ENCODE peak calls at places on chromosomes 11 and 22, in ten cellular contexts. V is tibial artery, R is left ventricle myocardium inferior, F is transverse colon, S is pancreas, I is colonic mucosa, W is neural progenitor cell, Z is GM23338, X is AG09309, G is lung. J is an unnamed sample.

GRCh38 chr11:74141274-74141695 is 29.5 kb downstream of the C2CD3 start:
- DNase-seq in V (no peak), R (no peak), F (peak), S (no peak), I (peak), W (peak), Z (peak), X (no peak), G (no peak), J (no peak)

GRCh38 chr11:27700351-27701261 is at the start of gene BDNF:
- DNase-seq in V (no peak), R (no peak), F (peak), S (no peak), I (no peak), W (peak), Z (peak), X (no peak), G (no peak), J (peak)

GRCh38 chr22:42928969-42929837 is 72.1 kb upstream of the ARFGAP3 start:
- DNase-seq in V (peak), R (no peak), F (no peak), S (no peak), I (no peak), W (no peak), Z (no peak), X (no peak), G (peak), J (no peak)

GRCh38 chr11:111978028-111978771 is 41.1 kb downstream of the DIXDC1 start:
- DNase-seq in V (peak), R (peak), F (peak), S (no peak), I (peak), W (peak), Z (peak), X (peak), G (no peak), J (peak)

GRCh38 chr11:66020618-66021357 is 5.5 kb downstream of the CATSPER1 start:
- DNase-seq in V (peak), R (no peak), F (peak), S (no peak), I (no peak), W (no peak), Z (no peak), X (no peak), G (peak), J (peak)

GRCh38 chr11:9980931-9981330 is 313.1 kb downstream of the SBF2 start:
- DNase-seq in V (no peak), R (no peak), F (no peak), S (no peak), I (no peak), W (no peak), Z (no peak), X (no peak), G (no peak), J (no peak)

GRCh38 chr11:84819128-84819527 is 808.0 kb downstream of the DLG2 start:
- DNase-seq in V (no peak), R (no peak), F (no peak), S (no peak), I (no peak), W (no peak), Z (no peak), X (no peak), G (no peak), J (peak)

GRCh38 chr11:20031155-20032001 is 128.9 kb downstream of the DBX1 start:
- DNase-seq in V (no peak), R (no peak), F (no peak), S (no peak), I (no peak), W (peak), Z (peak), X (peak), G (no peak), J (peak)

DNA sequence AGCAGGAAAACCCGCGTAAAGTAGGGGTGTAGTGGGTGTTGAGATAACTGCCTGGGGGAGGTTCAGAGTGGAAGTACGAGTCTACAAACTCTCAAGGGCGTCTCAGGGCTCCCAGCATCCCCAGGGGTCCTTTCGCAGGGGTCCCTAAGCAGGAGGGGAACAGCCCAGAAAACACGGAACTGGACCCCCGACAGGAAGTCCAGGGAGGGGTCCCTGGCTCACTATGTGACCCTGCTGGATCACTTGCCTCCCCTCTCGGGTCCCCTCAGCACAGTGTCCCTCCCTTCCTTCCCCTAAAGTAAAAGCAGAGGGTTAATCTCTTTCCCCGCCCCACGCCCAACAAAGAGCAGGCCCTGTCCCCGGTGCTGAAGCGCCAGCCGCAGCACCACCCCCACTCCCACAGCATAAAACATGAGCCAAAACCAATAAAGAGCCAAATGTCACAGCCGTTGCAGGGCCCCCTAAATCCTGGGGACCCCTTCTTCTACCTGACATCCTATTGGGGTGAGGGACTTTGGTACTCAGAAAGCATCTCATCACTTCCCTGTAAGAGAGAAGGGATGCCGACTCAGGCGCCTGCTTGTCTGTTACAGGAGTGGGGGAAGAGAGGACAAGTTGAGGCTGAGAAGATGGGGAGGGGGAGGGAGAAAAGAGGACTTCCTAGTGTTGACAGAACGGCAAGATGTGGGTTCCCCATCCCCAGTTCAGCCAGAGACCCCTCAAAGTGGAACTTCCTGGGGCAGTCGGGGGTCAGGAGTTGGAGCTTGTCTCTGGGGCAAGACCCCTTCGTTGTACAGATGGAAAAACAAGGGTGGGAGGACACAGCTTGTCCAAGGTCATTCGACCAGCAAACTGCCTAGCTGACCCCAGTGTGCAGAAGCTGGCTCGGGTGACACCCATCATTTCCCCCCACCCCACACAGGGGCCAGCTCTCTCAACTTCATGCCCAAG is 1.4 kb upstream of the NEFH start:
- DNase-seq in V (no peak), R (no peak), F (no peak), S (no peak), I (no peak), W (peak), Z (peak), X (no peak), G (no peak), J (peak)
- H3K4me3 ChIP-seq in V (no peak), R (no peak), F (no peak), S (no peak), I (no peak), W (peak), Z (peak), X (no peak), G (no peak), J (no peak)

GRCh38 chr11:68803766-68804165 is 38.0 kb downstream of the CPT1A start:
- DNase-seq in V (no peak), R (no peak), F (no peak), S (no peak), I (no peak), W (no peak), Z (no peak), X (no peak), G (no peak), J (no peak)

GRCh38 chr11:68792400-68792955 is 41.2 kb upstream of the TESMIN start:
- DNase-seq in V (no peak), R (no peak), F (no peak), S (no peak), I (no peak), W (no peak), Z (no peak), X (peak), G (no peak), J (no peak)

GRCh38 chr11:68796779-68797178 is 44.9 kb downstream of the CPT1A start:
- DNase-seq in V (no peak), R (peak), F (no peak), S (no peak), I (no peak), W (no peak), Z (no peak), X (no peak), G (no peak), J (peak)

DNA sequence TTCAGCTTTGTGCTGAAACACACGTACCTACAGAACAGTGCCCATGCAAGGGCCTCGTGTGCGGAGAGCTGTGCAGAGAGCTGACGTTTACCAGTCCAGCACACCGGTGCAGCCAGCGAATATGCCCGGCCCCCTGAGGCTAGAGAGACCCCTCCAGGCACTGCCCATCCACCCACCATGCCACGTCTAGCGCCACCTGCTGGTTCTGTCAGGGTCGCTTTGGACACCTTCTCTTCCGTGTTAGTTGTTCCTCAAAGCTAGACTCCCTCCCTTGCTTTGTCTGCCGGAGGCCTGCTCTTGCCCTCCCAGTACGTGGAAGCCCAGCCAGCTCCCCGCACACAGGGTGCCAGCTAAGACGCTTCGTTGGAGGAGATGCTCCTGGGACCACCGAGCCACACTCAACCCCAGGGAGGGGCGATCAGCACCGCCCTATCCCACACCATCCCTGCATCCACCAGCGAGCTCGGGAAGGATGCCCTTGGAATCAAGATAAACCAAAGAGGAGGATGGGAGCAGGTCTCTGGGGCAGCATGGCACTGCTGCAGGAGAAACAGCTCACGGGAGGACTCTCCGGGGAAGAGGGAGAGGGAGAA is 43.4 kb downstream of the CPT1A start:
- DNase-seq in V (no peak), R (no peak), F (peak), S (no peak), I (peak), W (peak), Z (peak), X (no peak), G (peak), J (peak)
- TF ChIP-seq CTCF in V (peak), R (peak), F (peak), S (peak), I (peak), W (peak), Z (peak), X (peak), G (peak), J (peak)

GRCh38 chr11:123381149-123381548 is 48.9 kb upstream of the GRAMD1B start:
- DNase-seq in V (no peak), R (no peak), F (no peak), S (no peak), I (no peak), W (no peak), Z (no peak), X (no peak), G (no peak), J (no peak)

GRCh38 chr11:123381817-123382554 is 48.1 kb upstream of the GRAMD1B start:
- DNase-seq in V (no peak), R (no peak), F (no peak), S (no peak), I (no peak), W (no peak), Z (no peak), X (no peak), G (no peak), J (no peak)

GRCh38 chr11:123384116-123384515 is 46.0 kb upstream of the GRAMD1B start:
- DNase-seq in V (no peak), R (no peak), F (no peak), S (no peak), I (no peak), W (no peak), Z (no peak), X (no peak), G (no peak), J (no peak)

GRCh38 chr11:123386746-123387510 is 43.1 kb upstream of the GRAMD1B start:
- DNase-seq in V (no peak), R (no peak), F (no peak), S (no peak), I (no peak), W (no peak), Z (no peak), X (peak), G (no peak), J (no peak)

GRCh38 chr11:123382555-123383074 is 47.5 kb upstream of the GRAMD1B start:
- DNase-seq in V (no peak), R (no peak), F (no peak), S (no peak), I (no peak), W (no peak), Z (no peak), X (no peak), G (no peak), J (no peak)
- H3K4me3 ChIP-seq in V (no peak), R (no peak), F (no peak), S (no peak), I (no peak), W (no peak), Z (no peak), X (no peak), G (no peak), J (no peak)

DNA sequence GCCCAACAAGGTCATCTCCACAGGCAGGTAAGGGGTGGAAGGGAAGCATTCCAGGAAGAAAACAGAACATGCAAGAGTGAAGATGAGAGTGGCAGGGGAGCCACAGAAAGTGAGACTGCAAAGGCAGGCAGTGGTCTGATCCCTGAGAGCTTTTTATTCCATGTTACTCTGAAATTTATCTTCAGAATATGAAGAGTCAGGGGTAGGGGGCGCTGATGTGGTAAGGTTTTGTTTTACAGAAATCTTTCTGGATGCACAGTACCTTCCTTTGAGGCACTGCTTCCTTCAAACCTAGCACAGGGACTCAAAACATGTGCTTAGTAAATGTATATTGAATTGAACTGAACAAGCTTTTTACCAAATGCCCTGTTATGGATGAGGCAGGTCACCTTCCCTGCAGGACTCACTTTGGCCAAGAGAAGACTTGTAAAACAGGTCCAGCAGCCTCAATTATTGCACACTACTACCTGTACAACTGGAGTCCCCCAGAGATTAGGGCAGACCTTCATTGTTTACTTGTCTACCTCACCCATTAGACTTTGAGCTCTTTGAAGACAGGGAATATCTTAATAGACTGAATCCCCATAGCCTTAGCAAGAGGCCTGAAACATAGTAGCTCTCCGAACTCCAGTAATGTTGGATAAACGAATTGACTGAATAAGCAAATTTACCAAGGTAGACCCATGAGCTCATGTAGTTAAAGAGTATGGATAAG is 2.2 kb downstream of the PAK1 start:
- DNase-seq in V (no peak), R (no peak), F (peak), S (peak), I (peak), W (peak), Z (peak), X (no peak), G (no peak), J (peak)
- TF ChIP-seq CTCF in V (no peak), R (no peak), F (no peak), S (no peak), I (no peak), W (peak), Z (peak), X (peak), G (no peak), J (peak)

GRCh38 chr22:37186228-37186996 is 1.6 kb downstream of the C1QTNF6 start:
- DNase-seq in V (no peak), R (peak), F (no peak), S (no peak), I (no peak), W (peak), Z (peak), X (peak), G (peak), J (peak)
- H3K4me3 ChIP-seq in V (no peak), R (peak), F (no peak), S (no peak), I (no peak), W (no peak), Z (no peak), X (no peak), G (no peak), J (no peak)

GRCh38 chr11:123300874-123301695 is 106.0 kb upstream of the CLMP start:
- DNase-seq in V (no peak), R (no peak), F (no peak), S (no peak), I (no peak), W (no peak), Z (no peak), X (peak), G (no peak), J (peak)

GRCh38 chr11:123303924-123304323 is 108.9 kb upstream of the CLMP start:
- DNase-seq in V (no peak), R (no peak), F (no peak), S (no peak), I (no peak), W (no peak), Z (peak), X (no peak), G (no peak), J (no peak)

GRCh38 chr11:123301696-123302400 is 106.8 kb upstream of the CLMP start:
- DNase-seq in V (no peak), R (peak), F (peak), S (peak), I (peak), W (peak), Z (peak), X (no peak), G (peak), J (peak)

GRCh38 chr11:123304828-123305530 is 109.9 kb upstream of the CLMP start:
- DNase-seq in V (no peak), R (no peak), F (no peak), S (no peak), I (no peak), W (peak), Z (peak), X (no peak), G (peak), J (no peak)

DNA sequence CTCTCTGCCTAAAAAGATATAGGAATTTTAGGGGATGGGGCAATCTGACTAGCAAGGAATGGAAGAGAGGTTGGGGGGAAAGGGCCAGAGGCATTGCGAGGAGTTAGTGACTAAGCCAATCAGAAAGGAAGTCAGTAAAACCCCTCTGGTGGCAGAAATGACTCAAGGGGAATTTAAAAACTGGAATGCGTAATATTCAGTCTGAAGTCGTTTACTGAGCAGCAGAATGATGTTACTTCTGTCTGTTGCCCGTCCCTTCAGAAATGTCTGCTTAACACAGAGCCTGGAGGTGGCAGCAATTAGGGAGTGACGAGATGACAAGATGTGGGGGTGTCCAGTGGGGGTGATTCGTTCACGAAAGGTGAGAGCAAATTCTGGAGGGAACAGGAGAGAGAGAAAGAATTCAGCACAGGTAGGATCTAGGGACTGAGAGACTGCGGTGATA is 107.7 kb upstream of the CLMP start:
- DNase-seq in V (no peak), R (no peak), F (no peak), S (no peak), I (no peak), W (peak), Z (peak), X (peak), G (no peak), J (peak)
- TF ChIP-seq CTCF in V (no peak), R (no peak), F (no peak), S (no peak), I (no peak), W (no peak), Z (no peak), X (peak), G (no peak), J (peak)

DNA sequence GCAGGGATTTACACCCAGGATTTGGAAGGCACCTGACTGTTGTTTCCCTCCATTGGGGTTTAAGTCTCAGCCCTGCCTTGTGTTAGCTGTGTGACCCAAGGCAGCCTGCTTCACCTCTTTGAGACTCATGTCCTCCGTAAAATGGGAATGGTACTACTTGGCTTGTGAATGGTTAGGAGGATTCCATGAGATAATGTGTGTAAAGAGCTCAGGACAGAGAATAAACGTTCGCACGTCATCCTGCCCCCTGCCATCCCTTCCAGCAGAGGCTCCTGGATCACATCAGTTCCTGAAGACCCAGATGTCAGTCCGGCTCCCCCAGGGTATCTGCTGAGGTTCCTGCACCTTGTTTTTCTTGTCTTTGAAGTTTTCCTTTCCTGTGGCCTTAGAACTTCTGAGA is 16.8 kb upstream of the ACCSL start:
- DNase-seq in V (no peak), R (no peak), F (no peak), S (no peak), I (no peak), W (no peak), Z (no peak), X (no peak), G (no peak), J (no peak)
- H3K4me3 ChIP-seq in V (no peak), R (no peak), F (no peak), S (no peak), I (no peak), W (no peak), Z (no peak), X (no peak), G (no peak), J (no peak)

GRCh38 chr22:32836286-32836859 is 34.9 kb downstream of the TIMP3 start:
- DNase-seq in V (peak), R (no peak), F (no peak), S (no peak), I (no peak), W (peak), Z (peak), X (no peak), G (no peak), J (peak)
- TF ChIP-seq CTCF in V (peak), R (peak), F (peak), S (peak), I (peak), W (peak), Z (peak), X (peak), G (peak), J (peak)

J was measured in choroid plexus epithelial cell.